ENCODE peak calls at places on chromosomes 6 and 20, in eight cellular contexts. One of them, this sample, is unnamed.

GRCh38 chr6:111794716-111795452 is 78.4 kb downstream of the FYN start:
- DNase-seq in CD14-positive monocyte: no peak
- DNase-seq in bronchial epithelial cell: no peak
- DNase-seq in heart left ventricle: no peak
- DNase-seq in hepatocyte: no peak
- DNase-seq in stomach: no peak
- DNase-seq in ovary: no peak
- DNase-seq in WTC11: no peak
- DNase-seq in this sample: no peak

GRCh38 chr6:69895396-69895795 is 29.0 kb downstream of the COL19A1 start:
- DNase-seq in bronchial epithelial cell: no peak
- DNase-seq in WTC11: no peak
- DNase-seq in CD14-positive monocyte: no peak
- DNase-seq in heart left ventricle: no peak
- DNase-seq in stomach: no peak
- DNase-seq in ovary: no peak
- DNase-seq in hepatocyte: no peak
- DNase-seq in this sample: no peak

GRCh38 chr6:129186988-129187387 is 304.1 kb downstream of the LAMA2 start:
- DNase-seq in bronchial epithelial cell: peak
- DNase-seq in CD14-positive monocyte: no peak
- DNase-seq in hepatocyte: no peak
- DNase-seq in ovary: no peak
- DNase-seq in WTC11: no peak
- DNase-seq in heart left ventricle: no peak
- DNase-seq in stomach: no peak
- DNase-seq in this sample: peak

GRCh38 chr20:47379433-47380150 is 23.1 kb upstream of the ZMYND8 start:
- DNase-seq in stomach: no peak
- DNase-seq in bronchial epithelial cell: no peak
- DNase-seq in WTC11: no peak
- DNase-seq in heart left ventricle: no peak
- DNase-seq in hepatocyte: peak
- DNase-seq in ovary: no peak
- DNase-seq in CD14-positive monocyte: no peak
- DNase-seq in this sample: peak

GRCh38 chr6:89385156-89385667 is 26.9 kb downstream of the RRAGD start:
- DNase-seq in ovary: no peak
- DNase-seq in CD14-positive monocyte: no peak
- DNase-seq in hepatocyte: no peak
- DNase-seq in WTC11: no peak
- DNase-seq in heart left ventricle: no peak
- DNase-seq in bronchial epithelial cell: peak
- DNase-seq in stomach: no peak
- DNase-seq in this sample: no peak

GRCh38 chr6:35370124-35370741 is 27.9 kb downstream of the PPARD start:
- DNase-seq in stomach: peak
- DNase-seq in bronchial epithelial cell: peak
- DNase-seq in hepatocyte: peak
- DNase-seq in WTC11: no peak
- DNase-seq in CD14-positive monocyte: peak
- DNase-seq in ovary: peak
- DNase-seq in heart left ventricle: peak
- DNase-seq in this sample: peak

GRCh38 chr20:38321959-38322598 is 18.1 kb downstream of the BPI start:
- DNase-seq in ovary: peak
- DNase-seq in CD14-positive monocyte: no peak
- DNase-seq in WTC11: peak
- DNase-seq in bronchial epithelial cell: peak
- DNase-seq in heart left ventricle: peak
- DNase-seq in hepatocyte: peak
- DNase-seq in stomach: no peak
- DNase-seq in this sample: peak

GRCh38 chr6:56938634-56939294 is 16.1 kb upstream of the BEND6 start:
- DNase-seq in heart left ventricle: no peak
- DNase-seq in CD14-positive monocyte: no peak
- DNase-seq in hepatocyte: peak
- DNase-seq in ovary: no peak
- DNase-seq in bronchial epithelial cell: peak
- DNase-seq in WTC11: no peak
- DNase-seq in stomach: no peak
- DNase-seq in this sample: peak

GRCh38 chr6:55003726-55004415 is 157.3 kb downstream of the FAM83B start:
- DNase-seq in ovary: no peak
- DNase-seq in bronchial epithelial cell: no peak
- DNase-seq in stomach: no peak
- DNase-seq in CD14-positive monocyte: no peak
- DNase-seq in heart left ventricle: no peak
- DNase-seq in WTC11: no peak
- DNase-seq in hepatocyte: no peak
- DNase-seq in this sample: no peak

GRCh38 chr6:109672204-109672603 is 18.8 kb downstream of the AK9 start:
- DNase-seq in bronchial epithelial cell: no peak
- DNase-seq in WTC11: no peak
- DNase-seq in hepatocyte: no peak
- DNase-seq in stomach: no peak
- DNase-seq in ovary: no peak
- DNase-seq in heart left ventricle: no peak
- DNase-seq in CD14-positive monocyte: no peak
- DNase-seq in this sample: peak

GRCh38 chr20:25057234-25058050 is 497 bp downstream of the ACSS1 start:
- DNase-seq in hepatocyte: peak
- DNase-seq in heart left ventricle: peak
- DNase-seq in bronchial epithelial cell: peak
- DNase-seq in WTC11: peak
- DNase-seq in stomach: peak
- DNase-seq in CD14-positive monocyte: peak
- DNase-seq in ovary: peak
- DNase-seq in this sample: peak

GRCh38 chr6:25842526-25842925 is 10.7 kb upstream of the SLC17A1 start:
- DNase-seq in heart left ventricle: no peak
- DNase-seq in bronchial epithelial cell: no peak
- DNase-seq in ovary: no peak
- DNase-seq in stomach: no peak
- DNase-seq in hepatocyte: no peak
- DNase-seq in WTC11: no peak
- DNase-seq in CD14-positive monocyte: no peak
- DNase-seq in this sample: no peak

GRCh38 chr6:13733178-13733851 is 21.7 kb upstream of the RANBP9 start:
- DNase-seq in stomach: peak
- DNase-seq in heart left ventricle: peak
- DNase-seq in ovary: peak
- DNase-seq in WTC11: no peak
- DNase-seq in hepatocyte: peak
- DNase-seq in CD14-positive monocyte: no peak
- DNase-seq in bronchial epithelial cell: peak
- DNase-seq in this sample: peak

GRCh38 chr20:49278817-49279676 is 1.2 kb upstream of the ZNFX1 start:
- DNase-seq in bronchial epithelial cell: no peak
- DNase-seq in heart left ventricle: peak
- DNase-seq in CD14-positive monocyte: no peak
- DNase-seq in hepatocyte: peak
- DNase-seq in WTC11: no peak
- DNase-seq in ovary: peak
- DNase-seq in stomach: no peak
- DNase-seq in this sample: no peak

GRCh38 chr6:16089232-16089843 is 39.5 kb upstream of the MYLIP start:
- DNase-seq in bronchial epithelial cell: peak
- DNase-seq in CD14-positive monocyte: no peak
- DNase-seq in hepatocyte: no peak
- DNase-seq in stomach: no peak
- DNase-seq in WTC11: no peak
- DNase-seq in heart left ventricle: no peak
- DNase-seq in ovary: no peak
- DNase-seq in this sample: peak

GRCh38 chr6:82441047-82441770 is 77.6 kb downstream of the TPBG start:
- DNase-seq in CD14-positive monocyte: no peak
- DNase-seq in bronchial epithelial cell: no peak
- DNase-seq in ovary: no peak
- DNase-seq in heart left ventricle: no peak
- DNase-seq in WTC11: no peak
- DNase-seq in hepatocyte: no peak
- DNase-seq in stomach: no peak
- DNase-seq in this sample: no peak

GRCh38 chr6:157221049-157221816 is 102.1 kb downstream of the TMEM242 start:
- DNase-seq in stomach: peak
- DNase-seq in CD14-positive monocyte: peak
- DNase-seq in WTC11: peak
- DNase-seq in hepatocyte: no peak
- DNase-seq in ovary: peak
- DNase-seq in heart left ventricle: peak
- DNase-seq in bronchial epithelial cell: peak
- DNase-seq in this sample: peak

GRCh38 chr20:13353261-13353945 is 132.3 kb downstream of the ISM1 start:
- DNase-seq in WTC11: no peak
- DNase-seq in hepatocyte: no peak
- DNase-seq in ovary: no peak
- DNase-seq in bronchial epithelial cell: peak
- DNase-seq in CD14-positive monocyte: no peak
- DNase-seq in stomach: no peak
- DNase-seq in heart left ventricle: no peak
- DNase-seq in this sample: peak

DNA sequence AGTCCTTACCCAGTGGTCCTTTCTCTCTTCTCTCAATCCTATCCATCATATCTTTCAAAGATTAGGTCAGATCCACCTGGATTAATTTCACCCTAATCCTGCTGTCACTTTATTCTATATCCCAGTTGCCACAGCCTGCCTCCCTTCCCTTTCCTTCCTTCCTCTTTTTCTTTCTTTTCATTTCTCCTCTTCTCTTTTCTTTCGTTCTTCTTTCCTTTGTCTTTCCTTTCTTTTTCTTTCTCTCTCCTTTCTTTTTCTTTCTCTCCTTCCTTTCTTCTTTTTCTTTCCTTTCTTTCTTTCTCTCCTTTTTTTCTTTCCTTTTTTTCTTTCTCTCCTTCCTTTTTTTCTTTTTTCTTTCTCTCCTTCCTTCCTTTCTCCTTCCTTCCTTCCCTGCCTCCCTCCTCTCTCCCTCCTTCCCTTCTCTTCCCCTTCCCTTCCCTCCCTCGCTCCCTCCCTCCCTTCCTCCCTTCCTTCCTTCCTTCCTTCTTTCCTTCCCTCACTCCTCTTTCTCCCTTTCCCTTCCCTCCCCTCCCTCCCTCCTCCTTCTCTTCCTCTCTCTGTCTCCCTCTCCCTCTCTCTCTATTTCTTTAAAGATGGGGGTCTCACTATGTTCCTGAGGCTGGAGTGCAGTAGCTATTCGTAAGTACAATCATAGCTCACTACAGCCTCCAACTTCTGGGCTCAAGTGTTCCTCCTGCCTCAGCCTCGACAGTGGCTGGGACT is 15.1 kb upstream of the RPN2 start:
- DNase-seq in heart left ventricle: no peak
- DNase-seq in stomach: no peak
- DNase-seq in bronchial epithelial cell: no peak
- DNase-seq in WTC11: no peak
- DNase-seq in hepatocyte: no peak
- DNase-seq in ovary: no peak
- DNase-seq in CD14-positive monocyte: no peak
- DNase-seq in this sample: no peak
- TF ChIP-seq CTCF in heart left ventricle: no peak
- TF ChIP-seq CTCF in stomach: no peak
- TF ChIP-seq CTCF in bronchial epithelial cell: no peak
- TF ChIP-seq CTCF in WTC11: no peak
- TF ChIP-seq CTCF in hepatocyte: no peak
- TF ChIP-seq CTCF in ovary: no peak
- TF ChIP-seq CTCF in CD14-positive monocyte: no peak
- TF ChIP-seq CTCF in this sample: no peak

DNA sequence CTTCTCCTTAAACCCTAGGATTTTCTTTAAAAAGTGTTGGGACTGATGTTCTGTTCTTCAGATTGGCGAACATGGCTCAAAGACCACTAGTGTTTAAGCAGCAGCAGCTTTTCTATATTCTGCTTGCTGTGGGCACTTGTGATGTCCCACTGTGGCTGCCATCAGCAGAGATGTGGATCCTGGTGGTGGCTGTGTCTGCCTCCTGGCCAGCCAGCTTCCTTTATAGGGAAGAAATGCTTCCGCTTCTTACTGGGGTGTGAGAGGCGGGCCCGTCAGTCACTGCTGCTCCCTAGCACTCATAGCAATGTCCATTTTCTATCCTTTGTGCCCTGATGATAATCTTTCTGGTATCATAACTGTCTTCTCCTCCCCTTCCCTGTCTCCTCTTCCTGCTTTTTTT is 66.7 kb upstream of the ESR1 start:
- DNase-seq in hepatocyte: no peak
- DNase-seq in heart left ventricle: no peak
- DNase-seq in CD14-positive monocyte: no peak
- DNase-seq in WTC11: no peak
- DNase-seq in bronchial epithelial cell: no peak
- DNase-seq in ovary: no peak
- DNase-seq in stomach: no peak
- DNase-seq in this sample: no peak
- TF ChIP-seq CTCF in hepatocyte: no peak
- TF ChIP-seq CTCF in heart left ventricle: no peak
- TF ChIP-seq CTCF in CD14-positive monocyte: no peak
- TF ChIP-seq CTCF in WTC11: no peak
- TF ChIP-seq CTCF in bronchial epithelial cell: no peak
- TF ChIP-seq CTCF in ovary: no peak
- TF ChIP-seq CTCF in stomach: no peak
- TF ChIP-seq CTCF in this sample: no peak

DNA sequence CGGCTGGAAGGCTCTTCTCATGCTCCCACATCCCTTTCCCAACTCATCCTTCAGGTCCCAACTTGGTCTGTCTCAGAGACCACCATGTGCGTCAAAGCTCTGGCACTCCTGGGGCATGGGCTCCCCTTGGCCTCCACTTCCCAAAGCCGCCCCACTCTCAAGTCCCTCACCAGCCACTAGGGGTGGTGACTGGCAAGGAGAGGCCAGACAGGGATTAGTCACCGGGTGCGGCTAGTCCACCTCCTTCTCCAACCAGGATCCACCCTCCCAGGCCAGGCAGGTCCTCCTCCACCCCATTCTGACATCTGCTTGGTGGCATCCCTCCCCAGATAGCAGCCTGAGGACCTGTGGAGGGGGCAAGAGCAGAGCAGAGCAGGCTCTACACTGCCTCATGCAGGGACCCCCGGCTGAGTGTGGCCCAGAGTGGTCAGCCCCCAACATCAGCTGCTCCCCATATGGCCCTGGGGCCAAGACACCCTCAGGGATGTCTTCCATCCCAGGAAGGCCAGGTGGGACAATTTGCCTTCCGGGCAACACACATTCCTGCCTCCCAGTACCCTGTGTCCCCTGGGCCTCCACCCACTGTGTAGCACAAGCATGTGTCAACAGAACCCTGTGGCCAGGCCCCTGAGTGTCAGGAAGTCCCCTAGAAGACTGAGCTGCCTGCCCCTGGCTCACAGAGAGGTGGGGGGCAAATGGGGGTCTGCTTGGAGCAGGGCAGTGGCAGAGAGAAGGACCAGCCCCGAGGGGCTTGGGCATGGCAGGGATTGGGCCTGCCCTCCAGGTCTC is 29.2 kb downstream of the YTHDF1 start:
- DNase-seq in stomach: peak
- DNase-seq in CD14-positive monocyte: no peak
- DNase-seq in heart left ventricle: peak
- DNase-seq in ovary: no peak
- DNase-seq in bronchial epithelial cell: peak
- DNase-seq in WTC11: no peak
- DNase-seq in hepatocyte: no peak
- DNase-seq in this sample: no peak
- TF ChIP-seq CTCF in stomach: no peak
- TF ChIP-seq CTCF in CD14-positive monocyte: no peak
- TF ChIP-seq CTCF in heart left ventricle: no peak
- TF ChIP-seq CTCF in ovary: no peak
- TF ChIP-seq CTCF in bronchial epithelial cell: peak
- TF ChIP-seq CTCF in WTC11: no peak
- TF ChIP-seq CTCF in hepatocyte: no peak
- TF ChIP-seq CTCF in this sample: peak

GRCh38 chr20:7693761-7694160 is 246.5 kb downstream of the HAO1 start:
- DNase-seq in stomach: no peak
- DNase-seq in hepatocyte: no peak
- DNase-seq in WTC11: no peak
- DNase-seq in CD14-positive monocyte: no peak
- DNase-seq in ovary: no peak
- DNase-seq in bronchial epithelial cell: no peak
- DNase-seq in heart left ventricle: no peak
- DNase-seq in this sample: no peak
- TF ChIP-seq CTCF in stomach: no peak
- TF ChIP-seq CTCF in hepatocyte: no peak
- TF ChIP-seq CTCF in WTC11: no peak
- TF ChIP-seq CTCF in CD14-positive monocyte: no peak
- TF ChIP-seq CTCF in ovary: no peak
- TF ChIP-seq CTCF in bronchial epithelial cell: no peak
- TF ChIP-seq CTCF in heart left ventricle: no peak
- TF ChIP-seq CTCF in this sample: no peak

This sample was measured in fibroblast of villous mesenchyme.